ENCODE peak calls at places on chromosomes 13 and 19, in ten cellular contexts. Q is CD4-positive, alpha-beta T cell; R is heart right ventricle; I is A549; M is MM.1S; K is Caco-2; B is GM12865; S is sigmoid colon; H is astrocyte; X is fibroblast of the aortic adventitia. C is an unnamed sample.
A peak's percentile ranks its signal among the peaks of the same experiment; 100 is the strongest.

GRCh38 chr13:101627556-101627943 is 175.1 kb downstream of the ITGBL1 start:
- DNase-seq in Q (no peak), R (no peak), I (peak; percentile 15), M (peak; percentile 23), K (no peak), B (peak; percentile 31), S (no peak), H (peak; percentile 9), X (peak; percentile 47), C (no peak)

GRCh38 chr19:1130801-1131717 is 27.3 kb downstream of the GPX4 start:
- DNase-seq in Q (peak; percentile 43), R (no peak), I (no peak), M (peak; percentile 78), K (no peak), B (peak; percentile 72), S (no peak), H (no peak), X (peak; percentile 21), C (no peak)

GRCh38 chr19:33212024-33212772 is 13.5 kb downstream of the SLC7A10 start:
- DNase-seq in Q (no peak), R (no peak), I (no peak), M (no peak), K (no peak), B (no peak), S (no peak), H (no peak), X (no peak), C (no peak)

GRCh38 chr19:12952488-12953455 is 4.3 kb downstream of the GADD45GIP1 start:
- DNase-seq in Q (no peak), R (peak; percentile 35), I (no peak), M (no peak), K (no peak), B (no peak), S (no peak), H (peak; percentile 80), X (peak; percentile 93), C (no peak)

GRCh38 chr19:38367041-38367440 is 7.3 kb upstream of the PSMD8 start:
- DNase-seq in Q (no peak), R (no peak), I (no peak), M (no peak), K (no peak), B (no peak), S (no peak), H (no peak), X (no peak), C (no peak)

GRCh38 chr13:109628251-109628699 is 158.1 kb downstream of the IRS2 start:
- DNase-seq in Q (no peak), R (no peak), I (no peak), M (no peak), K (no peak), B (no peak), S (no peak), H (peak; percentile 84), X (peak; percentile 3), C (no peak)

GRCh38 chr13:106481919-106482318 is 53.5 kb downstream of the EFNB2 start:
- DNase-seq in Q (no peak), R (no peak), I (no peak), M (no peak), K (no peak), B (no peak), S (no peak), H (no peak), X (no peak), C (no peak)

GRCh38 chr13:30918662-30919405 is 12.8 kb downstream of the MEDAG start:
- DNase-seq in Q (no peak), R (no peak), I (no peak), M (no peak), K (no peak), B (no peak), S (no peak), H (no peak), X (no peak), C (no peak)

GRCh38 chr19:1237027-1237659 is 662 bp downstream of the CBARP start:
- DNase-seq in Q (no peak), R (no peak), I (no peak), M (no peak), K (no peak), B (no peak), S (peak; percentile 82), H (no peak), X (no peak), C (no peak)

GRCh38 chr13:78334059-78334458 is 269.3 kb downstream of the POU4F1 start:
- DNase-seq in Q (no peak), R (no peak), I (no peak), M (no peak), K (no peak), B (no peak), S (no peak), H (no peak), X (no peak), C (no peak)

GRCh38 chr19:51339687-51340656 is 2.0 kb downstream of the VSIG10L start:
- DNase-seq in Q (peak; percentile 74), R (peak; percentile 97), I (peak; percentile 99), M (no peak), K (peak; percentile 99), B (peak; percentile 98), S (peak; percentile 100), H (peak; percentile 86), X (peak; percentile 93), C (peak; percentile 91)
- TF ChIP-seq CTCF in Q (no peak), R (peak; percentile 6), I (peak; percentile 47), M (no peak), K (no peak), B (peak; percentile 38), S (peak; percentile 31), H (no peak), X (peak; percentile 1), C (peak; percentile 38)

DNA sequence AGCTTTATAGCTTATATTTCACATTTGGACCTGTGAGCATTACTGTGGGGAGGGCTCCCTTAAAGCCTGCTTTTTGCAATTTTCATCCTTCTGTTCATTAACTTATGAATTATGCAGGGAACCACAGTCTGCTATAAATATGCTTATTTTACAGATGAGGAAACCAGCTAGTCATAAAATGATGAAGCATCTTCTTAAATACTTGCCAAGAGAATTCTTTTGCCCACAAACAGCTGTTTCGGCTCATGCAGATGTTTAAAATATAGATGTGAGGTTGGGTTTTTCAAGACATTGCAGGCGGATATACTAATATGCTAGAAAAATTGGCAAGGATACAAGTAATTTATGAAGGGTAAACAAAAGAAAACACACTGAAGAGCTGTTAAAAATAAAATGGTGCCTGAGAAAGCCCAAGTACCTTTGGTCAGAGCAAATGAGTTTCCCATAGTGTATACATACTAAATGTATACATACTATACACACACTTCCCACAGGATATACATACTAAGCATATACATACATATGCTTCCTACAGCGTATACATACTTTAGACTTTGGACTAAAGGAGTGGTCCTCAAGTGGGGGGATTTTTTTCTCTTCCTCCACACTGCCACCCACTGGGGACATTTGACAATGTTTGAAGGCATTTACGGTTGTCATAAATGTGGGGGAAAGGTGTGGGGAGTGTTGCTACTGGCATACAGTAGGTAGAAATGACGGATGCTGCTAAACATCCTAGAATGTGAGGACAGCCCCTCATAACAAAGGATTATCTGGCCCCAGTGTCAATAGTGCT is 164.9 kb upstream of the CSNK1A1L start:
- DNase-seq in Q (no peak), R (no peak), I (no peak), M (no peak), K (no peak), B (no peak), S (no peak), H (no peak), X (no peak), C (no peak)
- TF ChIP-seq CTCF in Q (no peak), R (no peak), I (no peak), M (no peak), K (no peak), B (no peak), S (no peak), H (no peak), X (no peak), C (no peak)

DNA sequence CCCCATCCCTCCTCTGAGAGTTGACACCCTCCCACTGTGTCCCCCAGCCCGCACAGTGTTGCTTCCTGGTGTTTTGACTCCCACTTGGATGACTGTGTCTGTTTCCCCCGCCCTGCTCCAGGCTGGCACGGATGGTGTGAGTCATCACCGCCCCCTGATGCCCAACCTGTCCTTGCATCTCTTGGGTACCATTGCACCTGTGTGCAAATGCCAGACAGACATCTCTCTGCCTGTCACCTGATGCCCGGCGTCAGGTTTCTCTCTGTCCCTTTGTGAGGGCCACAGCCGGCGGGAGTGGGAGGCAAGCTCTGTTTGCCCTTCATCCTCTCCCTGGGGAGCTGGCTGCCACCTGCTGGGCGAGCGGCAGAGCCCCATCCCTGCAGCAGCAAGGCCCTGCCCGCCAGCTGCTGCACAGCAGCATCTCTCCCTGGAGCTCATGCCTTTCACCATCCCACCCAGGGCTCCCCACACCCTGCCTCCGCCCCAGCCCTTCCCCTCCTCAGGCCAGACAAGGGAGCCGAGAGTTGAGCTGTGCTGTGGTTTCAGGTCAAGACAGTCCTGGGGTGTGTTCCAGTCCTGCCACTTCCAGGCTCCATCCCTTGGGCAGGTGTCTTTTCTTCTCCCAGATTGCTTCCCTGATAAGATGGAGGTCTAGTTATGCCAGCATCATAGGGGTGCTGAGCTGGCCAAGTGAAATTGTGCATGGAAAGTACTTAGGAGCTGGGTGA is 29.7 kb downstream of the NKPD1 start:
- DNase-seq in Q (no peak), R (no peak), I (peak; percentile 54), M (peak; percentile 39), K (peak; percentile 55), B (peak; percentile 53), S (no peak), H (no peak), X (no peak), C (no peak)
- TF ChIP-seq CTCF in Q (no peak), R (peak; percentile 10), I (peak; percentile 51), M (peak; percentile 54), K (peak; percentile 55), B (peak; percentile 31), S (no peak), H (no peak), X (no peak), C (peak; percentile 54)

DNA sequence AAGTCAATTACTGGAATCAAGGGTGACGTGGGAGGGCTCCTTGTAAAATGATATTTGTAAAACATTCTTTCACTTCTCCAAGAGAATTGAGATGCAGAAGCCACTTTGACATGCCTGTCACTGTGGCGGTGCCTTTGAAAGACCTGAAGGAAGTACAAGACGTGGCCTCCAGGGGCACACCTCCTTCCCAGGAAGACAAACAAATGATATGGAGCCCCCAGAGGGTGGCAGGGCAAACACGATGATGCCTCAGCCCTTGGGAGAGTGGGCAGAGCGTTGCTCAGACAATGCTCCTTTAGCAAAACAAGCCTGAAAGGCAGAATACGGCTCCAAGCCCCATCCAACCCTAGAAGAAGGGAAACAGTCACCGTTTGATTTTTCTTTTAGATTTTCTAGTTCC is 9.3 kb upstream of the ATP12A start:
- DNase-seq in Q (no peak), R (no peak), I (peak; percentile 60), M (no peak), K (peak; percentile 63), B (peak; percentile 54), S (no peak), H (no peak), X (peak; percentile 8), C (no peak)
- TF ChIP-seq CTCF in Q (no peak), R (no peak), I (no peak), M (no peak), K (peak; percentile 48), B (peak; percentile 37), S (no peak), H (no peak), X (peak; percentile 32), C (no peak)